ENCODE peak calls at places on chromosomes 3 and 15, in five cellular contexts. S is germinal center; X is activated effector memory CD4-positive, alpha-beta T cell treated with Interleukin-2 at 50 U/mL for 16 hours; U is NCI-H748 treated with DMSO at 0.1 percent for 48 hours; J is astrocyte of the spinal cord. B is an unnamed sample.

GRCh38 chr3:15071699-15072098 is 6.6 kb upstream of the MRPS25 start:
- DNase-seq in S (no peak), X (no peak), J (no peak), U (no peak), B (no peak)

GRCh38 chr3:2156244-2156847 is 57.7 kb downstream of the CNTN4 start:
- DNase-seq in S (peak), X (no peak), J (no peak), U (no peak), B (no peak)

GRCh38 chr3:149581681-149582349 is 76.0 kb downstream of the WWTR1 start:
- DNase-seq in J (peak), X (no peak), U (no peak), S (no peak), B (peak)

GRCh38 chr3:105944721-105945120 is 75.9 kb upstream of the CBLB start:
- DNase-seq in X (no peak), U (no peak), S (no peak), J (peak), B (peak)

GRCh38 chr3:16813336-16813735 is 71.4 kb upstream of the PLCL2 start:
- DNase-seq in J (no peak), S (no peak), X (no peak), U (no peak), B (no peak)

GRCh38 chr3:141388823-141389617 is 20.7 kb downstream of the ZBTB38 start:
- DNase-seq in J (peak), U (no peak), S (no peak), X (no peak), B (peak)

GRCh38 chr3:129665024-129665768 is 58.7 kb upstream of the PLXND1 start:
- DNase-seq in X (no peak), U (no peak), J (peak), S (no peak), B (peak)

GRCh38 chr3:46027021-46027705 is at the start of gene XCR1:
- DNase-seq in J (no peak), S (no peak), X (no peak), U (no peak), B (no peak)

GRCh38 chr3:187456268-187456667 is 88.1 kb downstream of the RTP4 start:
- DNase-seq in U (no peak), J (peak), X (no peak), S (no peak), B (no peak)

GRCh38 chr3:64399205-64399800 is 174.0 kb upstream of the PRICKLE2 start:
- DNase-seq in X (no peak), S (peak), J (peak), U (peak), B (peak)

GRCh38 chr3:126051741-126052140 is 32.2 kb downstream of the SLC41A3 start:
- DNase-seq in U (no peak), X (no peak), S (no peak), J (no peak), B (no peak)

GRCh38 chr3:147405552-147406254 is 640 bp downstream of the ZIC4 start:
- DNase-seq in J (peak), U (no peak), X (no peak), S (no peak), B (no peak)

GRCh38 chr3:58009026-58009748 is 965 bp downstream of the FLNB start:
- DNase-seq in X (peak), U (no peak), S (peak), J (no peak), B (peak)

GRCh38 chr15:37028609-37029287 is 71.6 kb downstream of the MEIS2 start:
- DNase-seq in J (no peak), X (no peak), S (no peak), U (no peak), B (peak)

GRCh38 chr3:153443961-153444360 is 281.9 kb downstream of the RAP2B start:
- DNase-seq in S (no peak), X (no peak), U (no peak), J (no peak), B (no peak)

GRCh38 chr15:70324001-70324974 is 226.6 kb upstream of the TLE3 start:
- DNase-seq in J (peak), S (no peak), U (peak), X (no peak), B (peak)

GRCh38 chr15:36519067-36519466 is 60.4 kb upstream of the CDIN1 start:
- DNase-seq in S (no peak), X (no peak), U (no peak), J (no peak), B (no peak)

GRCh38 chr3:185318136-185318535 is 44.8 kb upstream of the MAP3K13 start:
- DNase-seq in X (no peak), U (no peak), S (no peak), J (peak), B (peak)

GRCh38 chr3:101310580-101311375 is 9.6 kb downstream of the IMPG2 start:
- DNase-seq in S (no peak), X (no peak), U (no peak), J (peak), B (peak)

GRCh38 chr3:98814799-98815450 is 51.8 kb downstream of the ST3GAL6 start:
- DNase-seq in U (no peak), S (no peak), J (peak), X (no peak), B (peak)

GRCh38 chr15:94792166-94792565 is 560.8 kb downstream of the MCTP2 start:
- DNase-seq in S (no peak), X (no peak), U (no peak), J (peak), B (no peak)

GRCh38 chr15:42275780-42276395 is 2.7 kb upstream of the TMEM87A start:
- DNase-seq in J (no peak), S (no peak), U (no peak), X (no peak), B (peak)

GRCh38 chr3:106425021-106425420 is 556.2 kb upstream of the CBLB start:
- DNase-seq in J (peak), U (no peak), X (no peak), S (no peak), B (peak)